ENCODE peak calls at places on chromosomes 4 and X, in four cellular contexts. R is A172, T is frontal cortex, A is GDM1. Z is an unnamed sample.
A peak's percentile ranks its signal among the peaks of the same experiment; 100 is the strongest.

GRCh38 chr4:182875471-182875870 is 41.7 kb downstream of the DCTD start:
- DNase-seq in R (no peak), A (no peak), T (no peak), Z (no peak)

GRCh38 chrX:38870386-38870895 is 69.2 kb downstream of the MID1IP1 start:
- DNase-seq in A (no peak), R (no peak), T (no peak), Z (peak; percentile 28)

GRCh38 chr4:27218013-27218412 is 357.4 kb downstream of the STIM2 start:
- DNase-seq in R (no peak), A (no peak), T (no peak), Z (no peak)

GRCh38 chrX:153878969-153879653 is 6.9 kb downstream of the L1CAM start:
- DNase-seq in T (no peak), A (no peak), R (no peak), Z (no peak)

GRCh38 chr4:72858328-72858727 is 211.2 kb downstream of the COX18 start:
- DNase-seq in T (no peak), R (peak; percentile 65), A (no peak), Z (peak; percentile 19)

GRCh38 chr4:25539241-25539640 is 116.4 kb upstream of the SLC34A2 start:
- DNase-seq in A (no peak), T (no peak), R (no peak), Z (no peak)

GRCh38 chr4:109803924-109804571 is 2.2 kb upstream of the CFI start:
- DNase-seq in A (no peak), R (peak; percentile 46), T (no peak), Z (peak; percentile 30)

GRCh38 chr4:168604496-168605373 is 107.9 kb downstream of the PALLD start:
- DNase-seq in T (no peak), R (peak; percentile 88), A (no peak), Z (peak; percentile 82)

GRCh38 chrX:11447418-11447817 is 154.2 kb downstream of the AMELX start:
- DNase-seq in R (no peak), A (no peak), T (no peak), Z (no peak)

GRCh38 chr4:35975617-35976355 is 268.5 kb downstream of the ARAP2 start:
- DNase-seq in R (no peak), A (no peak), T (no peak), Z (no peak)

GRCh38 chrX:152674135-152674534 is 24.5 kb upstream of the MAGEA3 start:
- DNase-seq in A (no peak), T (no peak), R (no peak), Z (no peak)

GRCh38 chr4:6951880-6952381 is 42.3 kb downstream of the TBC1D14 start:
- DNase-seq in A (no peak), R (no peak), T (no peak), Z (no peak)

GRCh38 chr4:26086621-26087068 is 172.6 kb downstream of the SMIM20 start:
- DNase-seq in T (no peak), A (no peak), R (no peak), Z (no peak)

GRCh38 chrX:48890296-48890925 is 7.2 kb downstream of the TIMM17B start:
- DNase-seq in A (no peak), R (no peak), T (peak; percentile 12), Z (no peak)

GRCh38 chr4:22634541-22635181 is 58.1 kb upstream of the GBA3 start:
- DNase-seq in A (no peak), R (no peak), T (no peak), Z (no peak)